ENCODE peak calls at places on chromosomes 6 and 20, in four cellular contexts. K is activated gamma-delta T cell, M is Peyer's patch, V is fibroblast of lung. G is an unnamed sample.

GRCh38 chr20:45361794-45362193 is 1.2 kb upstream of the SYS1 start:
- DNase-seq in K (no peak), M (no peak), V (no peak), G (peak)

GRCh38 chr20:33262658-33263065 is 20.4 kb upstream of the BPIFB1 start:
- DNase-seq in K (no peak), M (no peak), V (peak), G (peak)

GRCh38 chr6:142088858-142089216 is 43.9 kb upstream of the GJE1 start:
- DNase-seq in K (no peak), M (no peak), V (peak), G (peak)

GRCh38 chr6:37137201-37137880 is 32.6 kb upstream of the PIM1 start:
- DNase-seq in K (no peak), M (no peak), V (peak), G (no peak)

GRCh38 chr6:582370-582769 is 74.5 kb downstream of the HUS1B start:
- DNase-seq in K (no peak), M (no peak), V (peak), G (no peak)

GRCh38 chr6:136288566-136289326 is 900 bp downstream of the BCLAF1 start:
- DNase-seq in K (peak), M (peak), V (peak), G (peak)

GRCh38 chr20:3398681-3399252 is 8.7 kb downstream of the DNAAF9 start:
- DNase-seq in K (no peak), M (no peak), V (peak), G (no peak)

GRCh38 chr6:47147836-47148344 is 105.8 kb upstream of the ADGRF1 start:
- DNase-seq in K (no peak), M (no peak), V (no peak), G (no peak)

GRCh38 chr20:51095755-51096509 is 73.0 kb upstream of the KCNG1 start:
- DNase-seq in K (no peak), M (no peak), V (peak), G (peak)

GRCh38 chr20:4130404-4131189 is 115.2 kb upstream of the RNF24 start:
- DNase-seq in K (no peak), M (peak), V (peak), G (peak)

GRCh38 chr6:28758046-28758817 is 165.6 kb downstream of the TRIM27 start:
- DNase-seq in K (no peak), M (no peak), V (peak), G (peak)

GRCh38 chr6:22972771-22973170 is 403.4 kb downstream of the HDGFL1 start:
- DNase-seq in K (no peak), M (no peak), V (no peak), G (no peak)